ENCODE peak calls at places on chromosomes 7 and 10, in nine cellular contexts. M is left colon; L is NCI-H460; W is NCI-H345; Q is iPS-NIHi11; C is BJ; V is stimulated activated CD4-positive, alpha-beta T cell treated with anti-CD3 and anti-CD28 coated beads, Interleukin-4, amount 100 ng/mL, for 24 hours; B is OCI-LY7; S is T-helper 2 cell. D is an unnamed sample.

GRCh38 chr10:36675458-36675880 is 449.9 kb upstream of the ANKRD30A start:
- DNase-seq in M (no peak), L (peak; percentile 4), W (no peak), Q (no peak), C (peak; percentile 45), V (no peak), B (no peak), S (no peak), D (no peak)

GRCh38 chr7:1580422-1581030 is 10.7 kb upstream of the PSMG3 start:
- DNase-seq in M (no peak), L (no peak), W (no peak), Q (no peak), C (no peak), V (no peak), B (no peak), S (no peak), D (no peak)

GRCh38 chr7:48390381-48391327 is 219.4 kb downstream of the ABCA13 start:
- DNase-seq in M (no peak), L (no peak), W (no peak), Q (no peak), C (no peak), V (no peak), B (no peak), S (no peak), D (no peak)

GRCh38 chr10:95285556-95285955 is 5.2 kb downstream of the PDLIM1 start:
- DNase-seq in M (no peak), L (no peak), W (no peak), Q (no peak), C (no peak), V (no peak), B (no peak), S (no peak), D (no peak)

GRCh38 chr7:37986780-37987380 is 66.4 kb downstream of the EPDR1 start:
- DNase-seq in M (no peak), L (no peak), W (peak; percentile 22), Q (peak; percentile 14), C (peak; percentile 19), V (no peak), B (no peak), S (no peak), D (no peak)

GRCh38 chr10:48821111-48821510 is 118.5 kb downstream of the LRRC18 start:
- DNase-seq in M (no peak), L (no peak), W (no peak), Q (no peak), C (no peak), V (no peak), B (no peak), S (no peak), D (no peak)

GRCh38 chr7:51350195-51350896 is 33.7 kb upstream of the COBL start:
- DNase-seq in M (peak; percentile 80), L (peak; percentile 80), W (peak; percentile 86), Q (peak; percentile 35), C (no peak), V (no peak), B (no peak), S (no peak), D (no peak)

GRCh38 chr10:3807928-3808496 is 23.0 kb upstream of the KLF6 start:
- DNase-seq in M (no peak), L (no peak), W (peak; percentile 38), Q (no peak), C (no peak), V (no peak), B (no peak), S (no peak), D (no peak)

GRCh38 chr10:16867990-16868389 is 50.8 kb upstream of the RSU1 start:
- DNase-seq in M (no peak), L (no peak), W (no peak), Q (peak; percentile 33), C (no peak), V (no peak), B (no peak), S (no peak), D (no peak)

GRCh38 chr10:116831086-116831485 is 18.2 kb upstream of the ENO4 start:
- DNase-seq in M (no peak), L (no peak), W (no peak), Q (no peak), C (no peak), V (no peak), B (no peak), S (no peak), D (no peak)

GRCh38 chr10:91511549-91512330 is 101.6 kb downstream of the HECTD2 start:
- DNase-seq in M (no peak), L (peak; percentile 44), W (no peak), Q (no peak), C (peak; percentile 61), V (no peak), B (no peak), S (no peak), D (no peak)

GRCh38 chr7:99368750-99369389 is 5.7 kb upstream of the ARPC1B start:
- DNase-seq in M (no peak), L (no peak), W (no peak), Q (no peak), C (no peak), V (no peak), B (no peak), S (no peak), D (no peak)